ENCODE peak calls at places on chromosome 14, in five cellular contexts. C, T, V, B and W are unnamed samples. For H3K36me3, the result is how much of the 10 kb centered on the place peaks cover.

GRCh38 chr14:76872796-76873432 is 46.7 kb downstream of the LRRC74A start:
- DNase-seq in C (peak), T (peak), V (peak), B (peak), W (peak)

GRCh38 chr14:74302160-74302628 is 540 bp downstream of the ABCD4 start:
- DNase-seq in C (no peak), T (no peak), V (peak), B (peak), W (no peak)

GRCh38 chr14:60647837-60648168 is 1.5 kb downstream of the SIX1 start:
- DNase-seq in C (no peak), T (no peak), V (no peak), B (no peak), W (no peak)

GRCh38 chr14:50388256-50388931 is 8.3 kb downstream of the CDKL1 start:
- DNase-seq in C (peak), T (no peak), V (no peak), B (no peak), W (no peak)

GRCh38 chr14:40859065-40859464 is 747.6 kb upstream of the LRFN5 start:
- DNase-seq in C (no peak), T (no peak), V (no peak), B (no peak), W (no peak)

GRCh38 chr14:101072945-101073597 is 169.5 kb upstream of the RTL1 start:
- DNase-seq in C (peak), T (peak), V (peak), B (peak), W (peak)

GRCh38 chr14:58547649-58548048 is 90.1 kb upstream of the DACT1 start:
- DNase-seq in C (no peak), T (no peak), V (no peak), B (no peak), W (no peak)

GRCh38 chr14:58663494-58664111 is 25.8 kb downstream of the DACT1 start:
- DNase-seq in C (no peak), T (no peak), V (no peak), B (peak), W (no peak)

GRCh38 chr14:104294983-104295680 is 156.7 kb downstream of the KIF26A start:
- DNase-seq in C (no peak), T (no peak), V (no peak), B (no peak), W (peak)

GRCh38 chr14:71574976-71575375 is 357.3 kb upstream of the RGS6 start:
- DNase-seq in C (no peak), T (peak), V (no peak), B (peak), W (no peak)

GRCh38 chr14:60509438-60510253 is 700 bp downstream of the SIX6 start:
- DNase-seq in C (no peak), T (no peak), V (no peak), B (no peak), W (no peak)

GRCh38 chr14:100709252-100709955 is 17.3 kb upstream of the DLK1 start:
- DNase-seq in C (no peak), T (no peak), V (no peak), B (peak), W (no peak)

GRCh38 chr14:87113286-87113685 is 879.7 kb downstream of the GALC start:
- DNase-seq in C (no peak), T (no peak), V (no peak), B (no peak), W (no peak)
- TF ChIP-seq CTCF in C (no peak), T (no peak), V (no peak), B (no peak), W (no peak)

DNA sequence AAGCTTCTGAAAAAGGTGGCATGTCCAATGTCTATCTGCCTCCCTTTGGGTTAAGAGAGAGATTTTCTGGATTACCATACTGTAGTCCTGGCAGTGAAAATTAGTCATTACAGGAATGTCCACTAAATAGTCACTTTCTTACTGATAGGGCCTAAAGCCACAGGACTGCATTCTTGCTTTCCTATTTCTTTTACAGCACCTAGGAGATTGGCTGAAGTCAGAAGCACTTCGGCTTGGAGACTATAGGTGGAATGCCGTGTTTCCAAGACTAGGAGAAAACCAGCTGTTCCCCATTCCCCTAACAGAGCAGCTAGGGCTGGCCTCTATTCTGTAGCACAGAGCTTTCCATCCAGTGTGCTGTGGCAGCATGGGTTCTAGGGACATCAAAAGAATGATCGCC is 15.1 kb downstream of the PIGH start:
- DNase-seq in C (no peak), T (no peak), V (no peak), B (no peak), W (no peak)
- H3K36me3 ChIP-seq in C (under half), T (under half), V (under half), B (under half), W (under half)

GRCh38 chr14:69692542-69693053 is 74.3 kb upstream of the SRSF5 start:
- DNase-seq in C (no peak), T (no peak), V (no peak), B (no peak), W (no peak)
- TF ChIP-seq CTCF in C (no peak), T (no peak), V (no peak), B (no peak), W (no peak)

GRCh38 chr14:23403139-23403438 is 5.0 kb downstream of the MYH6 start:
- DNase-seq in C (no peak), T (no peak), V (no peak), B (no peak), W (peak)

GRCh38 chr14:23399136-23399535 is 8.9 kb downstream of the MYH6 start:
- DNase-seq in C (no peak), T (no peak), V (no peak), B (no peak), W (no peak)

GRCh38 chr14:23399591-23399990 is 8.5 kb downstream of the MYH6 start:
- DNase-seq in C (no peak), T (no peak), V (no peak), B (no peak), W (no peak)

GRCh38 chr14:23402296-23403138 is 5.6 kb downstream of the MYH6 start:
- DNase-seq in C (no peak), T (no peak), V (no peak), B (no peak), W (peak)

GRCh38 chr14:23401331-23401730 is 6.7 kb downstream of the MYH6 start:
- DNase-seq in C (no peak), T (no peak), V (no peak), B (no peak), W (no peak)
- H3K36me3 ChIP-seq in C (under half), T (under half), V (under half), B (under half), W (under half)

DNA sequence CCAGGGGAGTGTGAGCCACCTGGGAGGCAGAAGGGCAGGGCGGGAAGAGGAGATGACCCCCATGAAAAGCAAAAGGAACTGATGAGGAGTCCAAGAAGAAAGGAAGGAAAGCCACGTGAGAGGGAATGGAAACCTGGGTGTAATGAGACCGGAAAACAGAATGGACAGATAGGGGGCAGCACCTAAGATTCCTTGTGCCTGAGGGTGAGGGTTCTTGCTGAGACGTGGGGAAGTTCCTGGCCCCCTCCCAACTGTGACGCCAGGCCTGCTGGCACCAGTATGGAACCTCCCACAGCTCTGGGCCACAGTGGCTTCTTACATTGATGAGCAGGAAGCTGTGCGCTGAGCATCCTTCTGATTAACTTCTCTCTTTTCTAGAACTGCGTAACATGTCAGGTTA is 30.8 kb downstream of the TTC7B start:
- DNase-seq in C (no peak), T (no peak), V (no peak), B (no peak), W (no peak)
- TF ChIP-seq CTCF in C (no peak), T (no peak), V (no peak), B (peak), W (no peak)